ENCODE peak calls at places on chromosomes 7 and 10, in seven cellular contexts. K is HL-60; M is CD8-positive, alpha-beta T cell; S is cardiac muscle cell; Z is PC-3; B is AG04450; O is lower lobe of right lung. E is an unnamed sample.
A peak's percentile ranks its signal among the peaks of the same experiment; 100 is the strongest.

GRCh38 chr7:124536156-124536762 is 229.3 kb downstream of the GPR37 start:
- DNase-seq in Z (peak; percentile 61), K (no peak), M (no peak), B (no peak), S (no peak), O (no peak), E (no peak)

GRCh38 chr10:48469516-48470020 is 135.3 kb downstream of the ARHGAP22 start:
- DNase-seq in S (no peak), B (no peak), M (peak; percentile 45), Z (no peak), O (no peak), K (no peak), E (no peak)

GRCh38 chr7:147251924-147252323 is 1135.3 kb downstream of the CNTNAP2 start:
- DNase-seq in Z (no peak), O (no peak), S (no peak), K (no peak), M (no peak), B (no peak), E (no peak)

GRCh38 chr7:131327049-131327625 is 539 bp upstream of the MKLN1 start:
- DNase-seq in O (peak; percentile 49), K (no peak), M (no peak), B (no peak), Z (peak; percentile 65), S (peak; percentile 63), E (no peak)

GRCh38 chr7:15862016-15862780 is 175.7 kb upstream of the MEOX2 start:
- DNase-seq in Z (no peak), M (no peak), S (no peak), B (no peak), K (no peak), O (no peak), E (no peak)

GRCh38 chr7:42611529-42611928 is 300.3 kb downstream of the C7orf25 start:
- DNase-seq in Z (no peak), O (no peak), S (no peak), M (no peak), K (no peak), B (no peak), E (no peak)

GRCh38 chr7:12423995-12424745 is 20.5 kb upstream of the VWDE start:
- DNase-seq in O (no peak), S (no peak), K (no peak), Z (no peak), B (no peak), M (no peak), E (no peak)

GRCh38 chr7:155579565-155579964 is 33.2 kb upstream of the CNPY1 start:
- DNase-seq in S (no peak), O (no peak), K (no peak), B (no peak), M (no peak), Z (no peak), E (peak; percentile 33)

GRCh38 chr7:29281782-29282541 is 87.4 kb downstream of the CHN2 start:
- DNase-seq in S (peak; percentile 63), K (no peak), M (no peak), Z (no peak), B (no peak), O (no peak), E (no peak)

GRCh38 chr7:25861704-25862253 is 290.2 kb upstream of the NFE2L3 start:
- DNase-seq in M (no peak), S (no peak), Z (no peak), K (no peak), B (no peak), O (no peak), E (no peak)

GRCh38 chr10:52609601-52610240 is 162.9 kb downstream of the MBL2 start:
- DNase-seq in O (no peak), M (no peak), S (no peak), K (no peak), Z (no peak), B (no peak), E (no peak)

GRCh38 chr7:81366546-81366945 is 403.3 kb downstream of the HGF start:
- DNase-seq in O (no peak), S (no peak), B (no peak), K (no peak), M (no peak), Z (no peak), E (no peak)

GRCh38 chr7:9407816-9408215 is 974.4 kb downstream of the NXPH1 start:
- DNase-seq in K (no peak), M (no peak), B (no peak), O (no peak), Z (peak; percentile 45), S (no peak), E (no peak)

GRCh38 chr7:65037740-65038678 is 31.5 kb upstream of the ERV3-1 start:
- DNase-seq in O (peak; percentile 94), S (peak; percentile 94), M (peak; percentile 97), B (peak; percentile 76), Z (peak; percentile 90), K (peak; percentile 63), E (peak; percentile 92)
- TF ChIP-seq CTCF in O (no peak), S (no peak), M (peak; percentile 16), B (no peak), Z (no peak), K (no peak), E (no peak)

GRCh38 chr10:123640016-123640535 is 26.1 kb upstream of the GPR26 start:
- DNase-seq in Z (peak; percentile 5), M (no peak), O (no peak), B (no peak), K (no peak), S (no peak), E (no peak)

GRCh38 chr10:123642293-123642692 is 23.9 kb upstream of the GPR26 start:
- DNase-seq in K (no peak), O (no peak), S (no peak), M (no peak), B (no peak), Z (peak; percentile 5), E (no peak)

GRCh38 chr10:123643315-123643714 is 22.8 kb upstream of the GPR26 start:
- DNase-seq in Z (no peak), M (no peak), S (no peak), O (no peak), B (no peak), K (no peak), E (no peak)

GRCh38 chr10:123645016-123645415 is 21.1 kb upstream of the GPR26 start:
- DNase-seq in M (no peak), B (no peak), S (no peak), Z (no peak), O (no peak), K (no peak), E (no peak)

DNA sequence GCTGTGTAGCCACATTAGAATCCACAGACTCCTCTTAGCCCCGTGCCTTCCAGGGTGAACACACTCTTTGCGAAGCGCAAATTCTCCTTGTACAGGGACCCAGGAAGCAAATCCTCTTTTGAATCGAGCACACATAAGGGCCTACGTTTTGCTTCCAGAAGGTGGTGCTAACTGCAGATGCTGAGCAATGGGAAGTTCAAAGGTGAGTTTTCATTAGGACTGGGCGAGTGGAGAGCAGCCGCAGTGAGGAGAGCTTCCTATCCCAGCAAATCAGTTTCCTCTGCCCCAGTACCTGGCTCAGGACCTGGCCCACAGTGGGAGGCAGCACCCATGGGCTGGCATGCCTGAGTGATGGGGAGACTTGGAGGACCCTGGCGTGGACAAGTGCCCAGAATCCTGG is 23.5 kb upstream of the GPR26 start:
- DNase-seq in Z (no peak), M (no peak), O (no peak), B (no peak), S (no peak), K (no peak), E (no peak)
- TF ChIP-seq CTCF in Z (peak; percentile 26), M (no peak), O (no peak), B (no peak), S (no peak), K (no peak), E (no peak)

GRCh38 chr10:80144302-80145131 is 12.0 kb downstream of the PLAC9 start:
- DNase-seq in M (peak; percentile 64), O (no peak), S (no peak), B (no peak), K (no peak), Z (peak; percentile 97), E (no peak)
- TF ChIP-seq CTCF in M (no peak), O (no peak), S (no peak), B (no peak), K (no peak), Z (peak; percentile 19), E (no peak)

DNA sequence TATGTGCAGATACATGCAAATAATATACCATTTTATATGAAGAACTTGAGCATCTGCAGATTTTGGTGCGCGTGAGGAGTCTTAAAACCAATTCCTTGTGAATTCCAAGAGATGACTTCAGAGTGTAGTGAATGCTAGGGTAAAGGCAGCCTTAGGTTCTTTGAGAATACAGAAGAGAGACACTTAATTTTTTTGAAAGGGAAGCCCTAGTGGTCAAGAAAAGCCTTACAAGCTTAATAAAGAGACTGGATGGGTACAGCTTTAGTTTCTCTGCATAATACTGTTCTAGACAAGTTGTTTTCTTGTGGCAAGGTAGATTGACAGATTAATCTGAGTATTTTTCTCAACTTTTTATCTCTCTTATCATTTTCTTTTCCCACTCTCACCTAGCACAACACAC is 636.5 kb downstream of the DNAJB9 start:
- DNase-seq in O (no peak), Z (no peak), M (no peak), S (no peak), B (no peak), K (no peak), E (no peak)
- TF ChIP-seq CTCF in O (no peak), Z (peak; percentile 17), M (no peak), S (no peak), B (no peak), K (no peak), E (no peak)

DNA sequence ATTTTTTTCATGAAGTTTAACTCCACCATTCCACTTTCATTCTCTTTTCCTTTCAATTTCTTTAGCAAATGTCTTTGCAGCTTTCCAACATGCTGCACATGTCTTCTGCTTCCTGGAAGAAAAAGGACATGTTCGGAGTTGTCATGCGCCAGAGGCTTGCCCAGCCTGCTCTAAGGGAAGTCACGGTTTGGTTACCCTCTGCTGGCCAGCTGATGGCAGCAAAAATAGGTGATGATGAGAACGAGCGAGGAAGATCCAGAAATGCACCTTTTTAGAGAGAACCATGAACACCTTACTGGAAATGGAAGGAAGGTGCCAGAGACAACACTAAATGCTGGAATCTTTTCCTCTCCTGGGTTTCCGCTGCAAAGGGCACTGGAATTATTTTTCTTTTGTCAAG is 4.9 kb upstream of the ZSCAN21 start:
- DNase-seq in O (no peak), B (no peak), K (peak; percentile 47), M (no peak), S (no peak), Z (peak; percentile 44), E (peak; percentile 54)
- TF ChIP-seq CTCF in O (no peak), B (no peak), K (no peak), M (no peak), S (no peak), Z (peak; percentile 50), E (peak; percentile 21)

DNA sequence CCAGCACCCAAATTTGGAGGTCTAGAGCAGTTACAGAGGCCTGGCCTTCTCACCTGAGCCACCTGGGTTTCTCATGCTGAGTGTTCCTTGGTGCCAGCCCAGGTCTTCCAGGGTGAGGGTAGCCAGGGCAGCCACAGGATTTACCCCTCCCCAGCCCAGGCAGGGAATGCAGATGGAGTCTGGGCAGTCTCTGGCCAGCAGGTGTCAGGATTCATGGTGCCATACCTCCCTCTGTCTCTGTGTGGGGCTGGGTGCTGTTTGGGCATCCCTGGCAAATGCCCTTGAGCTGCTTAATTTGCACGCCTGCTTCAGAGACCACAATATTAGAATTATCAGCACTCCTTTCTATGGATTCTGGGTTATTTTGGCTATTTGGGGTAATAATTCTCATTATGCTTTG is 246.7 kb downstream of the GFRA1 start:
- DNase-seq in Z (no peak), S (no peak), K (no peak), M (no peak), O (no peak), B (no peak), E (no peak)
- TF ChIP-seq CTCF in Z (no peak), S (no peak), K (no peak), M (no peak), O (no peak), B (no peak), E (no peak)